ENCODE peak calls at places on chromosomes 13 and 19, in four cellular contexts. One of them, this sample, is unnamed. For H3K9me3, the result is how much of the 10 kb centered on the place peaks cover.

GRCh38 chr13:33236021-33236420 is 49.5 kb downstream of the STARD13 start:
- DNase-seq in tibial artery: no peak
- DNase-seq in fibroblast of lung: peak
- DNase-seq in CD8-positive, alpha-beta T cell: no peak
- DNase-seq in this sample: no peak

GRCh38 chr19:6092329-6093286 is 17.7 kb downstream of the RFX2 start:
- DNase-seq in tibial artery: peak
- DNase-seq in CD8-positive, alpha-beta T cell: no peak
- DNase-seq in fibroblast of lung: peak
- DNase-seq in this sample: peak

GRCh38 chr13:61900033-61900432 is 484.4 kb upstream of the PCDH20 start:
- DNase-seq in fibroblast of lung: no peak
- DNase-seq in CD8-positive, alpha-beta T cell: no peak
- DNase-seq in tibial artery: no peak
- DNase-seq in this sample: no peak

GRCh38 chr13:53141336-53141735 is 112.7 kb downstream of the OLFM4 start:
- DNase-seq in fibroblast of lung: no peak
- DNase-seq in tibial artery: no peak
- DNase-seq in CD8-positive, alpha-beta T cell: no peak
- DNase-seq in this sample: no peak

GRCh38 chr13:25902946-25903345 is 148.9 kb downstream of the SHISA2 start:
- DNase-seq in CD8-positive, alpha-beta T cell: no peak
- DNase-seq in fibroblast of lung: no peak
- DNase-seq in tibial artery: no peak
- DNase-seq in this sample: no peak

GRCh38 chr13:36475468-36475867 is 43.2 kb downstream of the CCNA1 start:
- DNase-seq in tibial artery: no peak
- DNase-seq in CD8-positive, alpha-beta T cell: no peak
- DNase-seq in fibroblast of lung: peak
- DNase-seq in this sample: no peak

GRCh38 chr13:48804836-48805601 is 151.3 kb downstream of the CYSLTR2 start:
- DNase-seq in tibial artery: no peak
- DNase-seq in CD8-positive, alpha-beta T cell: no peak
- DNase-seq in fibroblast of lung: peak
- DNase-seq in this sample: no peak

GRCh38 chr19:45264781-45265317 is 13.8 kb downstream of the MARK4 start:
- DNase-seq in CD8-positive, alpha-beta T cell: no peak
- DNase-seq in tibial artery: no peak
- DNase-seq in fibroblast of lung: no peak
- DNase-seq in this sample: no peak

GRCh38 chr19:6532244-6532999 is 1.6 kb downstream of the TNFSF9 start:
- DNase-seq in fibroblast of lung: no peak
- DNase-seq in tibial artery: no peak
- DNase-seq in CD8-positive, alpha-beta T cell: no peak
- DNase-seq in this sample: no peak

GRCh38 chr13:113527272-113527958 is 36.9 kb upstream of the DCUN1D2 start:
- DNase-seq in fibroblast of lung: no peak
- DNase-seq in tibial artery: peak
- DNase-seq in CD8-positive, alpha-beta T cell: no peak
- DNase-seq in this sample: no peak

GRCh38 chr13:80814541-80814940 is 473.6 kb upstream of the SPRY2 start:
- DNase-seq in tibial artery: no peak
- DNase-seq in fibroblast of lung: no peak
- DNase-seq in CD8-positive, alpha-beta T cell: no peak
- DNase-seq in this sample: no peak

GRCh38 chr13:92313382-92313781 is 913.2 kb upstream of the GPC6 start:
- DNase-seq in tibial artery: no peak
- DNase-seq in CD8-positive, alpha-beta T cell: no peak
- DNase-seq in fibroblast of lung: peak
- DNase-seq in this sample: no peak

GRCh38 chr13:91185294-91185863 is 162.1 kb upstream of the MIR17HG start:
- DNase-seq in fibroblast of lung: peak
- DNase-seq in tibial artery: no peak
- DNase-seq in CD8-positive, alpha-beta T cell: no peak
- DNase-seq in this sample: no peak

GRCh38 chr13:43058836-43059235 is 35.5 kb downstream of the DNAJC15 start:
- DNase-seq in fibroblast of lung: no peak
- DNase-seq in tibial artery: no peak
- DNase-seq in CD8-positive, alpha-beta T cell: no peak
- DNase-seq in this sample: no peak

GRCh38 chr13:64347662-64348061 is 2882.5 kb downstream of the PCDH9 start:
- DNase-seq in fibroblast of lung: peak
- DNase-seq in tibial artery: no peak
- DNase-seq in CD8-positive, alpha-beta T cell: no peak
- DNase-seq in this sample: no peak

DNA sequence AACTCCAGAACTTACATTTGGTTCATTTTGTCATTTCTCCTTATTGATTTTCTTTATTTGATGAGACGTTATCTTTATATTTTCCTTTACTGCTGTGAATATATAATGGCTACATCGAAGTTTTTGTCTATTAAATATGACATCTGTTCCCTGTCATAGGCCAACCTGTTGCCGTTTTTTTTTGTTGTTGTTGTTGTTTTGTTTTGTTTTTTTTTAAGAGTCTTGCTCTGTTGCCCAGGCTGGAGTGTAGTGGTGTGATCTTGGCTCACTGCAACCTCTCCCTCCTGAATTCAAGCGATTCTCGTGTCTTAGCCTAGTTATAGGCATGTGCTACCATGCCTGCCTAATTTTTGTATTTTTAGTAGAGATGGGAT is 29.4 kb downstream of the ZNF780B start:
- DNase-seq in CD8-positive, alpha-beta T cell: no peak
- DNase-seq in tibial artery: no peak
- DNase-seq in fibroblast of lung: no peak
- DNase-seq in this sample: no peak
- H3K9me3 ChIP-seq in CD8-positive, alpha-beta T cell: under half
- H3K9me3 ChIP-seq in tibial artery: half or more
- H3K9me3 ChIP-seq in fibroblast of lung: under half
- H3K9me3 ChIP-seq in this sample: half or more

DNA sequence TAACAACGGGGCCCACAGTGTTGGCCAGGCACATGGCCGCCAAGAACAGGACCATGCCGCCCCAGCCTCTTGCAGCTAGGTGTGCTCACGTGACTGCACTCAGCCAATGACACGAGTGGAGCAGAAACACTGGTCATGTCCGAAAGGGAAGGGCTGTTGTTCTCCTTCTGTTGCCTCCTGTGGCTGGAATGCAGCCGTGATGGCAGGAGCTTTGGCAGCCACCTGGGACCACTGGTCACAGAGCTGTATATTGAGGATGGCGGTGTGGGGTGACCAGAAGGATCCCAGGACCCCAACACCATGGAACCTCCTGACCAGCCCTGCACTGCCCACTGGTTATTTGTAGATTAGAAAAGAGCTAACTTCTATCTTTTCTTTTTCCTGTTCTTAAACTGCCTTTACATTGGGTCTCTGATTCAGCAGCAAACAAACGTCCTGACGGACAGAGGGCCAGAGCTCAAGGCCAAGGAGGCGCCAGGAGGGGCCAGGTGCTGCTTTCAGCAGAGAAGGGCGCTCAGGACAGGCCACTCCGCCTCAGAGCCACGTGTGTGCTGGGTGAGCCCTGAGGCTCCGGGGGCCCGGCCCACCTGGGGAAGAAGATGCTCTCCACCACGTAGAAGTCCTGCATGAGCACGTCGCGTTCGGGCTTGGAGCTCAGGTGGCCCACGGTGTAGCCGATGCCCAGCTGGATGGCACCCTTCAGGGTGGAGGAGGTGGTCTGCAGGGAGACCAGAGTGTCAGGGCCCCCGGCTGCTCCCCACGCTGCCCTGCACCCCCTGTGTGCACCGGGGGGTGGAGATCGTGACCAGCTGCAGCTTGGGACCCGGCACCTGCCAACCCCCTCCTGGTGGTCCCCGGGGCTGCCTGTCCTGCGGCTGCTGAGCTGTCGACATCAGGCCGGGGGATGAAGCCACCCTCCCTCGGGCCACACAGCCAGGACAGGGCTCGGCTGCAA is 35.0 kb upstream of the CACTIN start:
- DNase-seq in CD8-positive, alpha-beta T cell: no peak
- DNase-seq in fibroblast of lung: no peak
- DNase-seq in tibial artery: no peak
- DNase-seq in this sample: no peak
- TF ChIP-seq CTCF in CD8-positive, alpha-beta T cell: no peak
- TF ChIP-seq CTCF in fibroblast of lung: no peak
- TF ChIP-seq CTCF in tibial artery: no peak
- TF ChIP-seq CTCF in this sample: no peak

DNA sequence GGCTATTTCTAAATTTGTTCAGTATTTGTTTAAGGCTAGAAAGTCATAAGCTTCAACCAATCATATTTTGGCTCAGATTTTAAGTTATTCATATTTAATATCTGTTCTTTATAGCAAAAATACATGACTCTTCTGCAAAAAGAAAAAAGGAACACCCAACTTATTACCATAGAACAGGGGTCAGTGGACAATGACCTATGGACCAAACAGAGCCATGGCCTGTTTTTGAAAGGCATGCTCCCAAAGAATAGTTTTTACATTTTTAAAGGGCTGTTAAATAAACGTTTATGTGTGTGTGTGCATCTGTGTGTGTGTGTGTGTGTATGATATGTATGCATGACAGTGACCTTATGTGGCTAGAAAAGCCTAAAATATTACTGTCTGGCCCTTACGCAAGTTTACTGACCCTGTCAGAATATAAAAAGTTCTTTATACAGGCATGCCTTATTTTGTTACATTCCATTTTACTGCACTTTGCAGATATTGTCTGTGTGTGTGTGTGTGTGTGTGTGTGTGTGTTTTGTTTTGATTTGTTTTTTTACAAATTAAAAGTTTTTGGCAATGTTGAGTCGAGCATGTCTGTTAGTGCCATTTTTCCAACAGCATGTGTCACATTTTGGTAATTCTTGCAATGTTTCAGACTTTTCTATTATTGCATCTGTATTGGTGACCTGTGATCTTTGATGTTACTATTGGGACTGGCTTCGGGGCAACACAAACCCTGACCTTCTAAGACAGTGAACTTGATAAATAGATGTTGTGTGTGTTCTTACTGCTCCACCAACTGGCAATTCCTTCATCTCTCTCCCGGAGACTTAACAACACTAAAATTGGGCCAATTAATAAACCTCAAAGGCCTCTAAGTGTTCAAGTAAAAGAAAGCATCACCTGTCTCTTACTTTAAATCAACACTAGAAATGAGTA is 22.0 kb downstream of the KLF12 start:
- DNase-seq in tibial artery: no peak
- DNase-seq in CD8-positive, alpha-beta T cell: no peak
- DNase-seq in fibroblast of lung: no peak
- DNase-seq in this sample: no peak
- H3K27ac ChIP-seq in tibial artery: peak
- H3K27ac ChIP-seq in CD8-positive, alpha-beta T cell: no peak
- H3K27ac ChIP-seq in fibroblast of lung: no peak
- H3K27ac ChIP-seq in this sample: no peak

DNA sequence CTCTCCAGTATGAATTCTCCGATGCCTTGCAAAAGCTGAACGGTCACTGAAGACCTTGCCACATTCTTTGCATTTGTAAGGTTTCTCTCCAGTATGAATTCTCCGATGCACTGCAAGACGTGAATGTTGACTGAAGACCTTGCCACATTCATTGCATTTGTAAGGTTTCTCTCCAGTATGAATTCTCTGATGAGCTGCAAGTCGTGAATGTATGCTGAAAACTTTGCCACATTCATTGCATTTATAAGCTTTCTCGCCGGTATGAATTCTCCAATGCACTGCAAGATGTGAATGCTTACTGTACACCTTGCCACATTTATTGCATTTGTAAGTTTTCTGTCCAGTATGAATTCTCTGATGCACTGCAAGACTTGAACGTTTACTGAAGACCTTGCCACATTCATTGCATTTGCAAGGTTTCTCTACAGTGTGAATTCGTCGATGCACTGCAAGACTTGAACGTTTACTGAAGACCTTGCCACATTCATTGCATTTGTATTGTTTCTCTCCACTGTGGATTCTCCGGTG is 20.0 kb upstream of the ZNF841 start:
- DNase-seq in tibial artery: no peak
- DNase-seq in CD8-positive, alpha-beta T cell: no peak
- DNase-seq in fibroblast of lung: no peak
- DNase-seq in this sample: no peak
- H3K9me3 ChIP-seq in tibial artery: half or more
- H3K9me3 ChIP-seq in CD8-positive, alpha-beta T cell: half or more
- H3K9me3 ChIP-seq in fibroblast of lung: under half
- H3K9me3 ChIP-seq in this sample: half or more

GRCh38 chr19:11197291-11198174 is at the start of gene KANK2:
- DNase-seq in fibroblast of lung: peak
- DNase-seq in tibial artery: peak
- DNase-seq in CD8-positive, alpha-beta T cell: peak
- DNase-seq in this sample: peak
- TF ChIP-seq CTCF in fibroblast of lung: no peak
- TF ChIP-seq CTCF in tibial artery: peak
- TF ChIP-seq CTCF in CD8-positive, alpha-beta T cell: no peak
- TF ChIP-seq CTCF in this sample: no peak

DNA sequence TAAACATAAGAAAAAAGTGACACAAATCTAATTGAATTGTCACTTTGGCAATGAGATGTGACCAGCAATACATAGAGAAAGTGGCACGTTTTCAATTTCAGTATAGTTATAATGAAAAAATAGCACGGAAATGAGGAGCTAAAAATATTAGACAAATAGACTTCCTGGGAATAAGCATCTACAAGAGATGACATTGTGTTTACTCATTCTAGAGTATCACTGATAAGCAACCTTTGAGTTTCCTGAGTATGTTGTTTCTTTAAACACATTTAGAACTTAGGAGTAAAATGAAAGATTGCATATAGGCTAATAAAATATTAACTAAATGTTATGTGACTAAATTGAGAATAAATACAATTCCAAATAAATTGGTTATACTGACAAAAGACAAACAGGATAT is 207.1 kb upstream of the SLITRK6 start:
- DNase-seq in tibial artery: no peak
- DNase-seq in CD8-positive, alpha-beta T cell: no peak
- DNase-seq in fibroblast of lung: no peak
- DNase-seq in this sample: no peak
- H3K27ac ChIP-seq in tibial artery: no peak
- H3K27ac ChIP-seq in CD8-positive, alpha-beta T cell: no peak
- H3K27ac ChIP-seq in fibroblast of lung: no peak
- H3K27ac ChIP-seq in this sample: no peak

GRCh38 chr19:17981611-17982010 is 14.7 kb downstream of the KCNN1 start:
- DNase-seq in CD8-positive, alpha-beta T cell: no peak
- DNase-seq in tibial artery: no peak
- DNase-seq in fibroblast of lung: no peak
- DNase-seq in this sample: no peak
- H3K9me3 ChIP-seq in CD8-positive, alpha-beta T cell: under half
- H3K9me3 ChIP-seq in tibial artery: under half
- H3K9me3 ChIP-seq in fibroblast of lung: under half
- H3K9me3 ChIP-seq in this sample: under half

GRCh38 chr13:38908574-38908973 is 82.1 kb downstream of the STOML3 start:
- DNase-seq in tibial artery: no peak
- DNase-seq in fibroblast of lung: no peak
- DNase-seq in CD8-positive, alpha-beta T cell: no peak
- DNase-seq in this sample: no peak

DNA sequence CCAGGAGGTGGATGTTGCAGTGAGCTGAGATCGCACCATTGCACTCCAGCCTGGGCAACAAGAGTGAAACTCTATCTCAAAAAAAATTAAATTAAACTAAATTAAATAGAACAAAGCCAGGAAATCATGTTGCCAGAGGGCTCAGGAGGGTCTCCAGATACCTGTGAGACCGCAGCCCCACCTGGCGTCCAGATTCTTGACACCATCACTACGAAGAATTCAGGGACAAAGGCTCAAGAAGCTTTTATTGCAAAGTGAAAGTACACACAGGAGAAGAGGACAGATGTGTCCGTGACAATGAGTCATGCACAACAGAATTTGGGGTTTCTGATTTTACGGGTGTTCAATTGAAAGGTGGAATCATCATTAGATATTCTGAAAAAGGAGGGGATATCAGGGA is 76.6 kb downstream of the STOML3 start:
- DNase-seq in CD8-positive, alpha-beta T cell: no peak
- DNase-seq in tibial artery: no peak
- DNase-seq in fibroblast of lung: no peak
- DNase-seq in this sample: no peak
- TF ChIP-seq CTCF in CD8-positive, alpha-beta T cell: no peak
- TF ChIP-seq CTCF in tibial artery: no peak
- TF ChIP-seq CTCF in fibroblast of lung: no peak
- TF ChIP-seq CTCF in this sample: no peak